ENCODE peak calls at places on chromosomes 3 and 15, in seven cellular contexts. One of them, this sample, is unnamed.

GRCh38 chr3:88707837-88708236 is 399.6 kb upstream of the EPHA3 start:
- DNase-seq in neural progenitor cell: no peak
- DNase-seq in K562: no peak
- DNase-seq in endothelial cell of umbilical vein: no peak
- DNase-seq in effector memory CD4-positive, alpha-beta T cell: no peak
- DNase-seq in CD8-positive, alpha-beta memory T cell: no peak
- DNase-seq in tibial artery: no peak
- DNase-seq in this sample: no peak

GRCh38 chr3:128878556-128879124 is 780 bp upstream of the ACAD9 start:
- DNase-seq in endothelial cell of umbilical vein: peak; percentile 74
- DNase-seq in CD8-positive, alpha-beta memory T cell: no peak
- DNase-seq in K562: peak; percentile 51
- DNase-seq in neural progenitor cell: peak; percentile 20
- DNase-seq in effector memory CD4-positive, alpha-beta T cell: no peak
- DNase-seq in tibial artery: no peak
- DNase-seq in this sample: no peak

GRCh38 chr3:43892535-43892934 is 201.8 kb downstream of the ABHD5 start:
- DNase-seq in tibial artery: no peak
- DNase-seq in endothelial cell of umbilical vein: no peak
- DNase-seq in effector memory CD4-positive, alpha-beta T cell: no peak
- DNase-seq in neural progenitor cell: no peak
- DNase-seq in CD8-positive, alpha-beta memory T cell: no peak
- DNase-seq in K562: no peak
- DNase-seq in this sample: no peak

GRCh38 chr15:29675791-29676301 is 146.4 kb downstream of the TJP1 start:
- DNase-seq in K562: no peak
- DNase-seq in tibial artery: no peak
- DNase-seq in CD8-positive, alpha-beta memory T cell: no peak
- DNase-seq in endothelial cell of umbilical vein: no peak
- DNase-seq in neural progenitor cell: peak; percentile 18
- DNase-seq in effector memory CD4-positive, alpha-beta T cell: no peak
- DNase-seq in this sample: no peak

GRCh38 chr3:64685800-64686445 is 1.9 kb downstream of the ADAMTS9 start:
- DNase-seq in K562: peak; percentile 42
- DNase-seq in effector memory CD4-positive, alpha-beta T cell: no peak
- DNase-seq in tibial artery: peak; percentile 97
- DNase-seq in neural progenitor cell: peak; percentile 95
- DNase-seq in endothelial cell of umbilical vein: peak; percentile 96
- DNase-seq in CD8-positive, alpha-beta memory T cell: no peak
- DNase-seq in this sample: peak; percentile 76

GRCh38 chr3:197495999-197496745 is 59.6 kb downstream of the BDH1 start:
- DNase-seq in tibial artery: no peak
- DNase-seq in K562: no peak
- DNase-seq in effector memory CD4-positive, alpha-beta T cell: no peak
- DNase-seq in neural progenitor cell: no peak
- DNase-seq in CD8-positive, alpha-beta memory T cell: no peak
- DNase-seq in endothelial cell of umbilical vein: no peak
- DNase-seq in this sample: no peak

GRCh38 chr3:25113891-25114290 is 314.2 kb upstream of the RARB start:
- DNase-seq in endothelial cell of umbilical vein: no peak
- DNase-seq in CD8-positive, alpha-beta memory T cell: no peak
- DNase-seq in K562: no peak
- DNase-seq in effector memory CD4-positive, alpha-beta T cell: no peak
- DNase-seq in neural progenitor cell: no peak
- DNase-seq in tibial artery: no peak
- DNase-seq in this sample: no peak

GRCh38 chr3:38566215-38566528 is 70.0 kb downstream of the EXOG start:
- DNase-seq in endothelial cell of umbilical vein: no peak
- DNase-seq in K562: no peak
- DNase-seq in tibial artery: peak; percentile 39
- DNase-seq in effector memory CD4-positive, alpha-beta T cell: no peak
- DNase-seq in CD8-positive, alpha-beta memory T cell: no peak
- DNase-seq in neural progenitor cell: no peak
- DNase-seq in this sample: no peak

GRCh38 chr15:60745469-60745971 is 266.6 kb upstream of the ICE2 start:
- DNase-seq in neural progenitor cell: no peak
- DNase-seq in K562: no peak
- DNase-seq in endothelial cell of umbilical vein: no peak
- DNase-seq in tibial artery: peak; percentile 79
- DNase-seq in CD8-positive, alpha-beta memory T cell: no peak
- DNase-seq in effector memory CD4-positive, alpha-beta T cell: no peak
- DNase-seq in this sample: no peak

GRCh38 chr3:107600784-107601183 is 78.0 kb downstream of the BBX start:
- DNase-seq in tibial artery: no peak
- DNase-seq in CD8-positive, alpha-beta memory T cell: no peak
- DNase-seq in K562: no peak
- DNase-seq in neural progenitor cell: no peak
- DNase-seq in endothelial cell of umbilical vein: no peak
- DNase-seq in effector memory CD4-positive, alpha-beta T cell: no peak
- DNase-seq in this sample: no peak

GRCh38 chr3:36843065-36844051 is 79.0 kb upstream of the DCLK3 start:
- DNase-seq in CD8-positive, alpha-beta memory T cell: peak; percentile 48
- DNase-seq in tibial artery: no peak
- DNase-seq in effector memory CD4-positive, alpha-beta T cell: no peak
- DNase-seq in K562: peak; percentile 66
- DNase-seq in endothelial cell of umbilical vein: peak; percentile 19
- DNase-seq in neural progenitor cell: peak; percentile 65
- DNase-seq in this sample: no peak

GRCh38 chr15:73927003-73927475 is 777 bp downstream of the LOXL1 start:
- DNase-seq in neural progenitor cell: peak; percentile 78
- DNase-seq in tibial artery: peak; percentile 88
- DNase-seq in CD8-positive, alpha-beta memory T cell: no peak
- DNase-seq in effector memory CD4-positive, alpha-beta T cell: peak; percentile 28
- DNase-seq in K562: no peak
- DNase-seq in endothelial cell of umbilical vein: peak; percentile 27
- DNase-seq in this sample: peak; percentile 49

GRCh38 chr15:65411470-65412071 is 11.2 kb downstream of the IGDCC4 start:
- DNase-seq in endothelial cell of umbilical vein: no peak
- DNase-seq in CD8-positive, alpha-beta memory T cell: no peak
- DNase-seq in neural progenitor cell: no peak
- DNase-seq in effector memory CD4-positive, alpha-beta T cell: no peak
- DNase-seq in K562: no peak
- DNase-seq in tibial artery: no peak
- DNase-seq in this sample: no peak

GRCh38 chr3:73605388-73605787 is 19.4 kb downstream of the PDZRN3 start:
- DNase-seq in CD8-positive, alpha-beta memory T cell: no peak
- DNase-seq in endothelial cell of umbilical vein: no peak
- DNase-seq in K562: no peak
- DNase-seq in neural progenitor cell: no peak
- DNase-seq in effector memory CD4-positive, alpha-beta T cell: no peak
- DNase-seq in tibial artery: no peak
- DNase-seq in this sample: no peak

GRCh38 chr3:152346058-152346457 is 77.3 kb downstream of the MBNL1 start:
- DNase-seq in CD8-positive, alpha-beta memory T cell: no peak
- DNase-seq in tibial artery: no peak
- DNase-seq in effector memory CD4-positive, alpha-beta T cell: no peak
- DNase-seq in K562: no peak
- DNase-seq in neural progenitor cell: no peak
- DNase-seq in endothelial cell of umbilical vein: no peak
- DNase-seq in this sample: no peak

GRCh38 chr3:194598771-194599557 is 34.3 kb downstream of the TMEM44 start:
- DNase-seq in CD8-positive, alpha-beta memory T cell: no peak
- DNase-seq in effector memory CD4-positive, alpha-beta T cell: no peak
- DNase-seq in neural progenitor cell: no peak
- DNase-seq in K562: no peak
- DNase-seq in tibial artery: no peak
- DNase-seq in endothelial cell of umbilical vein: no peak
- DNase-seq in this sample: peak; percentile 89

GRCh38 chr3:53008932-53009331 is 36.9 kb downstream of the SFMBT1 start:
- DNase-seq in neural progenitor cell: no peak
- DNase-seq in effector memory CD4-positive, alpha-beta T cell: no peak
- DNase-seq in K562: no peak
- DNase-seq in tibial artery: no peak
- DNase-seq in CD8-positive, alpha-beta memory T cell: no peak
- DNase-seq in endothelial cell of umbilical vein: no peak
- DNase-seq in this sample: no peak

GRCh38 chr15:90074023-90074422 is 28.2 kb downstream of the IDH2 start:
- DNase-seq in effector memory CD4-positive, alpha-beta T cell: no peak
- DNase-seq in endothelial cell of umbilical vein: no peak
- DNase-seq in neural progenitor cell: no peak
- DNase-seq in K562: no peak
- DNase-seq in tibial artery: no peak
- DNase-seq in CD8-positive, alpha-beta memory T cell: no peak
- DNase-seq in this sample: no peak

GRCh38 chr3:20396335-20396734 is 210.3 kb upstream of the SGO1 start:
- DNase-seq in tibial artery: no peak
- DNase-seq in effector memory CD4-positive, alpha-beta T cell: no peak
- DNase-seq in endothelial cell of umbilical vein: no peak
- DNase-seq in neural progenitor cell: no peak
- DNase-seq in K562: peak; percentile 9
- DNase-seq in CD8-positive, alpha-beta memory T cell: no peak
- DNase-seq in this sample: no peak

GRCh38 chr15:72118400-72118978 is at the start of gene SENP8:
- DNase-seq in CD8-positive, alpha-beta memory T cell: no peak
- DNase-seq in endothelial cell of umbilical vein: no peak
- DNase-seq in K562: no peak
- DNase-seq in tibial artery: no peak
- DNase-seq in neural progenitor cell: no peak
- DNase-seq in effector memory CD4-positive, alpha-beta T cell: no peak
- DNase-seq in this sample: no peak

GRCh38 chr3:14827776-14828175 is 9.0 kb downstream of the FGD5 start:
- DNase-seq in neural progenitor cell: no peak
- DNase-seq in effector memory CD4-positive, alpha-beta T cell: no peak
- DNase-seq in endothelial cell of umbilical vein: no peak
- DNase-seq in K562: no peak
- DNase-seq in tibial artery: no peak
- DNase-seq in CD8-positive, alpha-beta memory T cell: no peak
- DNase-seq in this sample: no peak

GRCh38 chr3:185215873-185216586 is 37.8 kb downstream of the EHHADH start:
- DNase-seq in CD8-positive, alpha-beta memory T cell: no peak
- DNase-seq in K562: peak; percentile 32
- DNase-seq in endothelial cell of umbilical vein: peak; percentile 55
- DNase-seq in tibial artery: no peak
- DNase-seq in effector memory CD4-positive, alpha-beta T cell: no peak
- DNase-seq in neural progenitor cell: no peak
- DNase-seq in this sample: no peak

GRCh38 chr3:159795776-159796175 is 192.9 kb upstream of the IL12A start:
- DNase-seq in neural progenitor cell: no peak
- DNase-seq in CD8-positive, alpha-beta memory T cell: no peak
- DNase-seq in K562: no peak
- DNase-seq in effector memory CD4-positive, alpha-beta T cell: no peak
- DNase-seq in tibial artery: no peak
- DNase-seq in endothelial cell of umbilical vein: no peak
- DNase-seq in this sample: no peak

GRCh38 chr3:1400571-1400970 is 307.7 kb downstream of the CNTN6 start:
- DNase-seq in neural progenitor cell: no peak
- DNase-seq in K562: no peak
- DNase-seq in tibial artery: no peak
- DNase-seq in CD8-positive, alpha-beta memory T cell: no peak
- DNase-seq in effector memory CD4-positive, alpha-beta T cell: no peak
- DNase-seq in endothelial cell of umbilical vein: no peak
- DNase-seq in this sample: no peak

GRCh38 chr3:194573680-194574437 is 59.4 kb downstream of the TMEM44 start:
- DNase-seq in CD8-positive, alpha-beta memory T cell: peak; percentile 5
- DNase-seq in tibial artery: no peak
- DNase-seq in endothelial cell of umbilical vein: peak; percentile 54
- DNase-seq in neural progenitor cell: peak; percentile 76
- DNase-seq in effector memory CD4-positive, alpha-beta T cell: no peak
- DNase-seq in K562: peak; percentile 70
- DNase-seq in this sample: peak; percentile 57

GRCh38 chr3:125367403-125368230 is 7.5 kb downstream of the ZNF148 start:
- DNase-seq in tibial artery: no peak
- DNase-seq in effector memory CD4-positive, alpha-beta T cell: no peak
- DNase-seq in endothelial cell of umbilical vein: no peak
- DNase-seq in CD8-positive, alpha-beta memory T cell: no peak
- DNase-seq in K562: no peak
- DNase-seq in neural progenitor cell: no peak
- DNase-seq in this sample: no peak

DNA sequence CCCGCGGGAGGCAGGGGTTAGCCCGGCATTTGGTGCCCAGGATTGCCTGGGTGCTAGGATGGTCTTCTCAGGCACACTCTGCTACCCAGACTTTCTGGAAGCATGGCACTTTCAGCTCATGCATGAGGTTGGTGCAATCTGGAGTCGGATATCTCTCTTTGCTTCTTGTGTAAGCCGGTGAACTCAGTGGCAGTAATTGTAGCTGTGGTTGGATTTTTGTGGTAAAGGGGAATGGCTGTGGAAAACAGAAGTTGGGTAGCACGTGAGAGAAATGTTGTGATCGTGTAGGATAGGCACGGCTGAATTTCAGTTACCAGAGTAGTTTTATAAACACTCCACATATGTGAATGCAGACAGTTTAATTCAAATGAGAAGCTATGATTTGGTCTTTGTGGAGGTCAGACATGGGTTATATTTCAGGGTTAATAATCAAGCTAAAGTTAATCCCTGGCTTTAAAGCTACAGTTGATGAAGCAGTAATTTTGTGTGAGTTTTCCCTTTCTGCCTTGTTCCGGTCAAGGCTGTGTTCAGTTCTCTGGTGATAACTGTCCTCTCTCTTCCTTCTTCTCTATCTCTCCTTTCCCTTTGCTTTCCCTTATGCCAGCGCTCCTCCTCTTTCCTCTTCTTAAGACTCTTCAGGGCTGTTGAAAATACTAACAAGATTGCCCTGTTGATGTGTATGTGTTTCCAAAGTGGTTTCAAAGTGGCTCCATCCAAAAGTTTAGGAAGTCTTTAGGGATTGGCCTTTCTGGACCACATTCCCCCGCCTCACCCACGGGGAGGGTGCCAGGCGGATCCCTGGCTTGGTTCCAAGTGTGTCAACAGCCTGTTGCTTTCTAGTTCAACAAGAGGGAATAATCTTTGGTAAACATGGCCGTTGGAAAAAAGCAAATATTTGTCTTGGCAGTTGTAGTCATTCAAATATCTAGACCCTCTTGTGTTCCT is 404.6 kb upstream of the C2CD4B start:
- DNase-seq in endothelial cell of umbilical vein: no peak
- DNase-seq in effector memory CD4-positive, alpha-beta T cell: no peak
- DNase-seq in K562: no peak
- DNase-seq in tibial artery: peak; percentile 88
- DNase-seq in CD8-positive, alpha-beta memory T cell: no peak
- DNase-seq in neural progenitor cell: no peak
- DNase-seq in this sample: peak; percentile 58
- H3K27ac ChIP-seq in endothelial cell of umbilical vein: no peak overlapping the region
- H3K27ac ChIP-seq in effector memory CD4-positive, alpha-beta T cell: no peak overlapping the region
- H3K27ac ChIP-seq in K562: no peak overlapping the region
- H3K27ac ChIP-seq in tibial artery: peak overlapping the region; percentile 54
- H3K27ac ChIP-seq in CD8-positive, alpha-beta memory T cell: no peak overlapping the region
- H3K27ac ChIP-seq in neural progenitor cell: no peak overlapping the region
- H3K27ac ChIP-seq in this sample: no peak overlapping the region

GRCh38 chr3:41208507-41208906 is 9.2 kb downstream of the CTNNB1 start:
- DNase-seq in tibial artery: no peak
- DNase-seq in CD8-positive, alpha-beta memory T cell: no peak
- DNase-seq in effector memory CD4-positive, alpha-beta T cell: no peak
- DNase-seq in endothelial cell of umbilical vein: no peak
- DNase-seq in K562: peak; percentile 59
- DNase-seq in neural progenitor cell: no peak
- DNase-seq in this sample: no peak
- H3K4me1 ChIP-seq in tibial artery: no peaks in the 10 kb centered on the region
- H3K4me1 ChIP-seq in CD8-positive, alpha-beta memory T cell: peaks cover 81% of the 10 kb centered on the region
- H3K4me1 ChIP-seq in effector memory CD4-positive, alpha-beta T cell: peaks cover 7% of the 10 kb centered on the region
- H3K4me1 ChIP-seq in endothelial cell of umbilical vein: peaks cover 28% of the 10 kb centered on the region
- H3K4me1 ChIP-seq in K562: peaks cover 7% of the 10 kb centered on the region
- H3K4me1 ChIP-seq in neural progenitor cell: peaks cover 45% of the 10 kb centered on the region
- H3K4me1 ChIP-seq in this sample: peaks cover 12% of the 10 kb centered on the region

GRCh38 chr3:157500232-157500631 is 3.0 kb downstream of the VEPH1 start:
- DNase-seq in K562: peak; percentile 14
- DNase-seq in CD8-positive, alpha-beta memory T cell: no peak
- DNase-seq in tibial artery: no peak
- DNase-seq in endothelial cell of umbilical vein: no peak
- DNase-seq in neural progenitor cell: no peak
- DNase-seq in effector memory CD4-positive, alpha-beta T cell: no peak
- DNase-seq in this sample: no peak
- H3K4me3 ChIP-seq in K562: no peak overlapping the region
- H3K4me3 ChIP-seq in CD8-positive, alpha-beta memory T cell: no peak overlapping the region
- H3K4me3 ChIP-seq in tibial artery: no peak overlapping the region
- H3K4me3 ChIP-seq in endothelial cell of umbilical vein: no peak overlapping the region
- H3K4me3 ChIP-seq in neural progenitor cell: no peak overlapping the region
- H3K4me3 ChIP-seq in effector memory CD4-positive, alpha-beta T cell: no peak overlapping the region
- H3K4me3 ChIP-seq in this sample: no peak overlapping the region

GRCh38 chr15:37037256-37037655 is 63.1 kb downstream of the MEIS2 start:
- DNase-seq in endothelial cell of umbilical vein: no peak
- DNase-seq in K562: no peak
- DNase-seq in CD8-positive, alpha-beta memory T cell: no peak
- DNase-seq in neural progenitor cell: no peak
- DNase-seq in tibial artery: no peak
- DNase-seq in effector memory CD4-positive, alpha-beta T cell: no peak
- DNase-seq in this sample: no peak
- H3K27ac ChIP-seq in endothelial cell of umbilical vein: no peak overlapping the region
- H3K27ac ChIP-seq in K562: no peak overlapping the region
- H3K27ac ChIP-seq in CD8-positive, alpha-beta memory T cell: no peak overlapping the region
- H3K27ac ChIP-seq in neural progenitor cell: no peak overlapping the region
- H3K27ac ChIP-seq in tibial artery: no peak overlapping the region
- H3K27ac ChIP-seq in effector memory CD4-positive, alpha-beta T cell: no peak overlapping the region
- H3K27ac ChIP-seq in this sample: no peak overlapping the region